ENCODE peak calls at places on chromosome 7, in nine cellular contexts. G is IMR-90, M is transverse colon, Z is heart left ventricle, E is body of pancreas, W is HCT116, Q is ovary, C is K562, D is uterus. U is an unnamed sample.

GRCh38 chr7:5230272-5231067 is 40.4 kb downstream of the WIPI2 start:
- DNase-seq in G (no peak), M (no peak), Z (no peak), E (no peak), W (no peak), Q (peak; percentile 41), C (no peak), D (no peak), U (peak; percentile 16)

GRCh38 chr7:143901360-143901709 is 641 bp downstream of the TCAF1 start:
- DNase-seq in G (peak; percentile 58), M (peak; percentile 33), Z (peak; percentile 55), E (peak; percentile 43), W (no peak), Q (peak; percentile 77), C (no peak), D (peak; percentile 45), U (peak; percentile 63)

GRCh38 chr7:20329389-20330175 is 1.1 kb upstream of the ITGB8 start:
- DNase-seq in G (peak; percentile 71), M (peak; percentile 71), Z (peak; percentile 47), E (peak; percentile 79), W (peak; percentile 83), Q (peak; percentile 66), C (peak; percentile 30), D (peak; percentile 72), U (peak; percentile 38)

GRCh38 chr7:100620239-100620638 is 7.9 kb downstream of the MOSPD3 start:
- DNase-seq in G (no peak), M (no peak), Z (no peak), E (no peak), W (no peak), Q (no peak), C (no peak), D (no peak), U (no peak)

GRCh38 chr7:69430502-69431145 is 167.7 kb upstream of the AUTS2 start:
- DNase-seq in G (no peak), M (peak; percentile 11), Z (peak; percentile 27), E (peak; percentile 17), W (no peak), Q (peak; percentile 66), C (no peak), D (peak; percentile 32), U (no peak)

GRCh38 chr7:2760098-2760889 is 72.3 kb downstream of the AMZ1 start:
- DNase-seq in G (peak; percentile 54), M (peak; percentile 88), Z (peak; percentile 66), E (no peak), W (peak; percentile 43), Q (peak; percentile 87), C (peak; percentile 35), D (peak; percentile 72), U (no peak)

GRCh38 chr7:130298079-130298478 is 5.1 kb downstream of the CPA4 start:
- DNase-seq in G (no peak), M (no peak), Z (no peak), E (no peak), W (no peak), Q (no peak), C (no peak), D (no peak), U (no peak)

GRCh38 chr7:42770106-42770505 is 141.8 kb downstream of the C7orf25 start:
- DNase-seq in G (no peak), M (no peak), Z (no peak), E (no peak), W (no peak), Q (no peak), C (no peak), D (no peak), U (no peak)

GRCh38 chr7:138002096-138002827 is 376 bp upstream of the CREB3L2 start:
- DNase-seq in G (peak; percentile 100), M (peak; percentile 100), Z (peak; percentile 99), E (peak; percentile 99), W (peak; percentile 99), Q (peak; percentile 100), C (peak; percentile 99), D (peak; percentile 99), U (peak; percentile 98)

GRCh38 chr7:47573758-47574472 is 8.0 kb downstream of the TNS3 start:
- DNase-seq in G (peak; percentile 87), M (no peak), Z (no peak), E (peak; percentile 85), W (no peak), Q (no peak), C (no peak), D (peak; percentile 73), U (peak; percentile 41)

GRCh38 chr7:30252885-30253795 is 31.3 kb upstream of the ZNRF2 start:
- DNase-seq in G (no peak), M (peak; percentile 62), Z (peak; percentile 74), E (peak; percentile 76), W (no peak), Q (peak; percentile 40), C (no peak), D (no peak), U (peak; percentile 77)

GRCh38 chr7:116588225-116588624 is 63.4 kb downstream of the CAV1 start:
- DNase-seq in G (peak; percentile 82), M (no peak), Z (no peak), E (no peak), W (no peak), Q (no peak), C (no peak), D (no peak), U (no peak)

GRCh38 chr7:35185908-35186731 is 67.8 kb downstream of the TBX20 start:
- DNase-seq in G (peak; percentile 8), M (no peak), Z (peak; percentile 70), E (peak; percentile 32), W (no peak), Q (no peak), C (no peak), D (no peak), U (peak; percentile 45)

GRCh38 chr7:139580435-139580834 is 57.0 kb downstream of the CLEC2L start:
- DNase-seq in G (no peak), M (no peak), Z (no peak), E (no peak), W (no peak), Q (no peak), C (no peak), D (no peak), U (no peak)

GRCh38 chr7:50166997-50167961 is 74.2 kb upstream of the ZPBP start:
- DNase-seq in G (no peak), M (no peak), Z (no peak), E (no peak), W (no peak), Q (no peak), C (no peak), D (no peak), U (no peak)

GRCh38 chr7:38822556-38822955 is 86.4 kb downstream of the VPS41 start:
- DNase-seq in G (peak; percentile 18), M (no peak), Z (no peak), E (no peak), W (no peak), Q (no peak), C (no peak), D (no peak), U (no peak)

GRCh38 chr7:8480466-8480865 is 47.1 kb downstream of the NXPH1 start:
- DNase-seq in G (no peak), M (no peak), Z (no peak), E (no peak), W (no peak), Q (no peak), C (no peak), D (no peak), U (no peak)

GRCh38 chr7:151404216-151405011 is 5.4 kb downstream of the WDR86 start:
- DNase-seq in G (no peak), M (peak; percentile 34), Z (no peak), E (no peak), W (peak; percentile 19), Q (peak; percentile 76), C (peak; percentile 87), D (peak; percentile 59), U (peak; percentile 84)

GRCh38 chr7:23462846-23463245 is 7.4 kb downstream of the IGF2BP3 start:
- DNase-seq in G (peak; percentile 67), M (no peak), Z (no peak), E (no peak), W (no peak), Q (no peak), C (no peak), D (no peak), U (no peak)
- H3K27me3 ChIP-seq in G (no peaks in the 10 kb centered on the region), M (peaks cover 95% of the 10 kb centered on the region), Z (peaks cover 38% of the 10 kb centered on the region), E (peaks cover 19% of the 10 kb centered on the region), W (no peaks in the 10 kb centered on the region), Q (no peaks in the 10 kb centered on the region), C (no peaks in the 10 kb centered on the region), D (peaks cover 5% of the 10 kb centered on the region), U (no peaks in the 10 kb centered on the region)

DNA sequence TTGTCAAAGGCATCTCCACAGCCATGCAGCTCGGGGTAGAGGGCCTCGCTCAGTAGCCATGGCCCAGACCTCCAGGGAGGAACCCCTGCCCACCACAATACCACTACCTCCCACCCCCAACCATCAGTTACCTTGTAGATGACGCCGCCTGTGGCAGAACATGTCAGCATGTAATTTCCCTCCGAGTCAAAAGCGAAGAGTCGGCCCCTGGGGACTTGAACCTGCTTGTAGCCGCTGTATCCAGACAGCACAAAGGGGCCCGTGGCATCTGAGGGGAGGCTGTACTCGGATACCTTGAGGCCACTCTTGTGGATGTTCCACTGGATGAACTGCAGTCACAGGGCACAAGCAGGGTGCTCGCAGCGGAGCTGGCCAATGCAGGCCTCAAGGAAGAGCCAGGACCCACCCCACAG is 16.3 kb upstream of the CYREN start:
- DNase-seq in G (no peak), M (no peak), Z (no peak), E (no peak), W (no peak), Q (no peak), C (no peak), D (no peak), U (no peak)
- TF ChIP-seq POLR2A in G (no peak), M (no peak), Z (no peak), E (no peak), W (no peak), Q (no peak), C (no peak), D (no peak), U (no peak)

DNA sequence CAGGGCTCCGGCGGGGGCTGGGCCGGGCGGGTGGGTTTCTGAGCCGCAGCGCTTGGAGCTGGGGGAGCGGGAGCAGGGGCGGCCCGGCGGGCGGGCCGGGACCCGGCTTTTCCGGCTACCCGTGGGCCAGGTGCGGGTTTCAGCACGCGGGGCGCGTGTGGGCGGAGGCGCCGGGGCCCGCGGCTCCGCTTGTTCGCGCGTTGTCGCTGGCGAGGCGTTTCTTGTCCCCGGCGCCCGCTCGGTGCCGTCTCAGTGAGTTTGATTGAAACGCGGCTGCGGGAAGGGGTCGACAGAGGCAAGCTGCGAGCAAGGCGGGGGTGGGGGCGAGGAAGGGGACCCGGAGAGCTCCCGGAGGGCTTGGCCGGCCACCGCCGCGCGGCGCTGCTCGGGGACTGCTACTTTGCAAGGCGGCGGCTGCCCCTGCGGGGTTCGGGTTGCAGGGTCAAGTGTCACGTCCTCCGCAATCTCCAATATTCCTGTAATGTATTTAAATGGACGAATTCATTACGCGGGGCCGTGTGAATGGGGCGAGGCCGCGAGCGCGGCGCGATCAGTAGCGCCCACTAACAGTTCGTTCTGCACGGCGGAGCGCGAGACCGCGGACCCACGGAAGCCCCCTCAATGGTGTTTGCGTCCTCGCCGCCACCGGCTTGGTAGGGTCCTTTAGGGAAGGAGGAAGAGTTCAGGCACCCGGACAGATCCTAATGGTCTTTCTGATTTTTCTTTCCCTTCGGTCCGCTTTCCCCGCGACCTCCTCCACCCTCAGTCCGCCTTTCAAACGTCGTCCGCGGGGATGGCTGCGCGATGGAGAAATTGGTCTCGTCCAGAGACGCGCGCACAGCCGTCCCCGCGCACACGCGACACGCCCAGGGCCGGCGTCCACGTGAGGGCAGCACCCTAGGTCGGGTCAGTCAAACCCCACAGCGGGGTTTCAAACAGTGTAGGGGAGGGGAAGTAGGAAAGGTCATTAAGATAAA is 76.9 kb downstream of the INSIG1 start:
- DNase-seq in G (no peak), M (no peak), Z (no peak), E (no peak), W (no peak), Q (no peak), C (no peak), D (no peak), U (no peak)
- H3K27me3 ChIP-seq in G (peaks cover 87% of the 10 kb centered on the region), M (peaks cover 100% of the 10 kb centered on the region), Z (peaks cover 93% of the 10 kb centered on the region), E (peaks cover 68% of the 10 kb centered on the region), W (peaks cover 24% of the 10 kb centered on the region), Q (no peaks in the 10 kb centered on the region), C (peaks cover 85% of the 10 kb centered on the region), D (peaks cover 28% of the 10 kb centered on the region), U (peaks cover 71% of the 10 kb centered on the region)

GRCh38 chr7:66844552-66845381 is 76.3 kb upstream of the TMEM248 start:
- DNase-seq in G (peak; percentile 98), M (peak; percentile 99), Z (peak; percentile 99), E (peak; percentile 100), W (peak; percentile 95), Q (peak; percentile 100), C (peak; percentile 100), D (peak; percentile 98), U (peak; percentile 98)
- TF ChIP-seq POLR2A in G (peak; percentile 95), M (peak; percentile 94), Z (peak; percentile 73), E (peak; percentile 96), W (peak; percentile 83), Q (peak; percentile 99), C (peak; percentile 98), D (peak; percentile 96), U (peak; percentile 95)